ENCODE peak calls at places on chromosome 18, in six cellular contexts. V is stimulated activated CD8-positive, alpha-beta memory T cell treated with anti-CD3 and anti-CD28 coated beads, Interleukin-15, amount 100 ng/mL, for 24 hours; T is GM13976; G is thoracic aorta; P is small intestine; K is GM19239. I is an unnamed sample.

GRCh38 chr18:58611471-58612131 is 17.3 kb downstream of the ALPK2 start:
- DNase-seq in K (no peak), V (no peak), G (no peak), P (no peak), T (no peak), I (no peak)

GRCh38 chr18:54712315-54712714 is 116.0 kb upstream of the RAB27B start:
- DNase-seq in T (no peak), V (no peak), P (no peak), G (no peak), K (no peak), I (no peak)

GRCh38 chr18:48452863-48453323 is 43.7 kb upstream of the ZBTB7C start:
- DNase-seq in P (peak; percentile 65), V (no peak), K (no peak), G (no peak), T (no peak), I (no peak)

GRCh38 chr18:22604390-22604985 is 186.8 kb upstream of the CTAGE1 start:
- DNase-seq in G (peak; percentile 25), P (no peak), T (no peak), V (no peak), K (no peak), I (no peak)

GRCh38 chr18:78642561-78643398 is 336.8 kb upstream of the SALL3 start:
- DNase-seq in K (no peak), P (no peak), T (no peak), G (no peak), V (no peak), I (no peak)

GRCh38 chr18:3463052-3463451 is 13.1 kb downstream of the TGIF1 start:
- DNase-seq in P (no peak), V (no peak), T (no peak), G (no peak), K (no peak), I (no peak)

GRCh38 chr18:32902566-32903330 is 129.9 kb upstream of the KLHL14 start:
- DNase-seq in T (no peak), V (no peak), G (no peak), P (no peak), K (no peak), I (no peak)

GRCh38 chr18:50203801-50204604 is 9.1 kb upstream of the MYO5B start:
- DNase-seq in G (no peak), T (peak; percentile 56), P (peak; percentile 73), V (no peak), K (no peak), I (no peak)

GRCh38 chr18:70243545-70243944 is 38.1 kb upstream of the RTTN start:
- DNase-seq in T (no peak), P (no peak), K (no peak), G (no peak), V (no peak), I (no peak)

GRCh38 chr18:74450626-74451025 is 6.5 kb downstream of the DIPK1C start:
- DNase-seq in K (no peak), V (no peak), P (peak; percentile 19), T (no peak), G (no peak), I (no peak)

GRCh38 chr18:57942493-57942892 is 101.5 kb upstream of the NEDD4L start:
- DNase-seq in G (no peak), K (no peak), T (no peak), V (no peak), P (no peak), I (no peak)

GRCh38 chr18:45726603-45727002 is 2.6 kb downstream of the SLC14A1 start:
- DNase-seq in P (no peak), V (no peak), G (no peak), T (no peak), K (no peak), I (no peak)

GRCh38 chr18:10006261-10006903 is 92.6 kb downstream of the VAPA start:
- DNase-seq in P (no peak), G (no peak), K (no peak), V (no peak), T (no peak), I (no peak)